ENCODE peak calls at places on chromosomes 13 and 19, in ten cellular contexts. C, Q, V, P, A, B, Y, K, L and F are unnamed samples.
A peak's percentile ranks its signal among the peaks of the same experiment; 100 is the strongest.

GRCh38 chr19:38687837-38688378 is 40.5 kb downstream of the ACTN4 start:
- DNase-seq in C (no peak), Q (no peak), A (no peak), K (no peak), P (no peak), B (no peak), L (no peak), V (no peak), Y (no peak), F (no peak)

GRCh38 chr13:93982189-93982918 is 497.1 kb downstream of the DCT start:
- DNase-seq in B (no peak), Q (no peak), K (no peak), P (no peak), V (no peak), Y (no peak), L (no peak), A (no peak), C (no peak), F (peak; percentile 29)

GRCh38 chr19:46076951-46077814 is 36.4 kb upstream of the IGFL4 start:
- DNase-seq in Q (peak; percentile 80), A (no peak), L (peak; percentile 92), P (peak; percentile 32), K (peak; percentile 76), V (peak; percentile 88), C (peak; percentile 90), Y (peak; percentile 32), B (peak; percentile 61), F (peak; percentile 89)

GRCh38 chr13:113093580-113094409 is 11.8 kb upstream of the F7 start:
- DNase-seq in K (no peak), Y (no peak), P (no peak), A (peak; percentile 10), Q (no peak), L (no peak), V (no peak), B (no peak), C (no peak), F (no peak)

GRCh38 chr19:46698395-46699321 is 18.3 kb downstream of the PRKD2 start:
- DNase-seq in A (no peak), B (no peak), Q (no peak), V (no peak), C (no peak), K (no peak), L (no peak), P (no peak), Y (no peak), F (no peak)

GRCh38 chr13:111937763-111938375 is 129.1 kb upstream of the SOX1 start:
- DNase-seq in K (no peak), Y (no peak), A (no peak), L (no peak), Q (no peak), B (no peak), C (no peak), P (no peak), V (no peak), F (no peak)

GRCh38 chr19:17565611-17566010 is 10.2 kb downstream of the COLGALT1 start:
- DNase-seq in B (no peak), C (no peak), V (no peak), P (no peak), Q (no peak), K (no peak), A (no peak), L (peak; percentile 23), Y (no peak), F (no peak)

GRCh38 chr19:334296-335071 is 10.1 kb downstream of the MIER2 start:
- DNase-seq in P (no peak), Y (no peak), Q (no peak), C (no peak), A (no peak), V (no peak), B (no peak), L (no peak), K (no peak), F (no peak)

GRCh38 chr13:21541271-21541670 is 62.7 kb downstream of the MICU2 start:
- DNase-seq in K (no peak), Y (no peak), C (no peak), V (no peak), A (no peak), Q (no peak), P (no peak), B (no peak), L (no peak), F (no peak)

GRCh38 chr13:53520132-53520531 is 491.5 kb downstream of the OLFM4 start:
- DNase-seq in K (no peak), P (no peak), C (no peak), V (no peak), A (no peak), Y (no peak), B (no peak), L (no peak), Q (no peak), F (no peak)

GRCh38 chr19:53621885-53622710 is 9.7 kb upstream of the DPRX start:
- DNase-seq in A (no peak), L (peak; percentile 16), V (peak; percentile 4), P (no peak), Y (no peak), Q (no peak), B (no peak), C (no peak), K (no peak), F (no peak)

GRCh38 chr13:50131998-50132936 is 117.0 kb downstream of the KCNRG start:
- DNase-seq in K (no peak), L (no peak), B (no peak), P (no peak), A (no peak), Q (no peak), Y (no peak), V (peak; percentile 4), C (no peak), F (no peak)

GRCh38 chr19:49468746-49469447 is 5.1 kb upstream of the FLT3LG start:
- DNase-seq in Q (no peak), L (peak; percentile 66), V (peak; percentile 70), K (no peak), P (peak; percentile 76), C (peak; percentile 51), Y (no peak), A (peak; percentile 80), B (no peak), F (peak; percentile 95)

GRCh38 chr19:50420808-50421207 is 2.1 kb downstream of the SPIB start:
- DNase-seq in B (no peak), C (no peak), L (no peak), Y (no peak), A (no peak), V (no peak), P (no peak), Q (no peak), K (no peak), F (no peak)

GRCh38 chr13:46160474-46161066 is 21.4 kb downstream of the LCP1 start:
- DNase-seq in K (no peak), A (no peak), C (peak; percentile 77), Y (peak; percentile 7), L (peak; percentile 79), Q (peak; percentile 57), P (no peak), V (peak; percentile 75), B (no peak), F (peak; percentile 76)

GRCh38 chr19:47699360-47699917 is 13.8 kb upstream of the EHD2 start:
- DNase-seq in V (peak; percentile 47), A (no peak), P (peak; percentile 50), C (peak; percentile 77), B (no peak), Q (peak; percentile 43), Y (no peak), L (peak; percentile 56), K (no peak), F (peak; percentile 27)

GRCh38 chr19:17777840-17778620 is 16.9 kb upstream of the B3GNT3 start:
- DNase-seq in C (peak; percentile 64), A (peak; percentile 50), V (peak; percentile 64), P (peak; percentile 55), K (no peak), B (no peak), L (peak; percentile 68), Q (peak; percentile 62), Y (no peak), F (no peak)

GRCh38 chr13:65965496-65965895 is 1264.6 kb downstream of the PCDH9 start:
- DNase-seq in L (peak; percentile 75), V (peak; percentile 55), A (no peak), P (no peak), K (no peak), B (no peak), Y (peak; percentile 16), C (peak; percentile 3), Q (peak; percentile 29), F (peak; percentile 37)

GRCh38 chr13:110245421-110245899 is 61.5 kb downstream of the COL4A1 start:
- DNase-seq in Q (peak; percentile 70), C (no peak), B (no peak), L (no peak), A (no peak), Y (no peak), K (no peak), V (peak; percentile 69), P (no peak), F (peak; percentile 77)